ENCODE peak calls at places on chromosomes 11 and 22, in ten cellular contexts. I is Peyer's patch, R is A549, A is GM12878, Z is IMR-90, N is uterus, M is HCT116, E is spleen, T is right lobe of liver, P is H9. D is an unnamed sample.

GRCh38 chr22:32926600-32926999 is 125.1 kb downstream of the TIMP3 start:
- DNase-seq in I (no peak), R (peak; percentile 3), A (no peak), Z (peak; percentile 34), N (no peak), M (peak; percentile 21), E (no peak), T (no peak), P (peak; percentile 48), D (no peak)

GRCh38 chr11:86152006-86152862 is 83.3 kb upstream of the PICALM start:
- DNase-seq in I (no peak), R (no peak), A (no peak), Z (peak; percentile 53), N (no peak), M (no peak), E (no peak), T (no peak), P (no peak), D (no peak)

GRCh38 chr11:70524096-70524922 is 126.0 kb downstream of the CTTN start:
- DNase-seq in I (no peak), R (no peak), A (no peak), Z (peak; percentile 18), N (no peak), M (no peak), E (peak; percentile 49), T (no peak), P (no peak), D (no peak)

GRCh38 chr11:124946735-124947141 is 7.3 kb upstream of the CCDC15 start:
- DNase-seq in I (no peak), R (no peak), A (no peak), Z (peak; percentile 40), N (no peak), M (no peak), E (no peak), T (no peak), P (no peak), D (no peak)

GRCh38 chr11:5689551-5689983 is at the start of gene TRIM22:
- DNase-seq in I (peak; percentile 73), R (no peak), A (peak; percentile 92), Z (peak; percentile 71), N (peak; percentile 37), M (no peak), E (no peak), T (no peak), P (peak; percentile 52), D (no peak)

GRCh38 chr11:61680622-61681191 is 516 bp downstream of the DAGLA start:
- DNase-seq in I (no peak), R (no peak), A (no peak), Z (no peak), N (no peak), M (no peak), E (no peak), T (no peak), P (no peak), D (no peak)

GRCh38 chr11:42651654-42652053 is 660.1 kb upstream of the API5 start:
- DNase-seq in I (no peak), R (no peak), A (no peak), Z (no peak), N (no peak), M (no peak), E (no peak), T (no peak), P (no peak), D (no peak)

GRCh38 chr11:8285796-8286195 is 22.1 kb upstream of the LMO1 start:
- DNase-seq in I (no peak), R (no peak), A (no peak), Z (no peak), N (no peak), M (no peak), E (peak; percentile 43), T (peak; percentile 12), P (peak; percentile 15), D (peak; percentile 44)

GRCh38 chr11:33893711-33894401 is 2.0 kb upstream of the LMO2 start:
- DNase-seq in I (peak; percentile 45), R (no peak), A (peak; percentile 92), Z (no peak), N (no peak), M (no peak), E (peak; percentile 85), T (no peak), P (no peak), D (no peak)

GRCh38 chr22:36612458-36612857 is 83.5 kb upstream of the EIF3D start:
- DNase-seq in I (no peak), R (no peak), A (no peak), Z (peak; percentile 41), N (no peak), M (no peak), E (no peak), T (no peak), P (no peak), D (no peak)

GRCh38 chr22:16601437-16602223 is 9.0 kb upstream of the CCT8L2 start:
- DNase-seq in I (no peak), R (no peak), A (no peak), Z (no peak), N (no peak), M (no peak), E (peak; percentile 76), T (no peak), P (no peak), D (no peak)

GRCh38 chr11:47571895-47572294 is 6.5 kb downstream of the PTPMT1 start:
- DNase-seq in I (no peak), R (no peak), A (no peak), Z (peak; percentile 85), N (no peak), M (no peak), E (no peak), T (no peak), P (no peak), D (no peak)

DNA sequence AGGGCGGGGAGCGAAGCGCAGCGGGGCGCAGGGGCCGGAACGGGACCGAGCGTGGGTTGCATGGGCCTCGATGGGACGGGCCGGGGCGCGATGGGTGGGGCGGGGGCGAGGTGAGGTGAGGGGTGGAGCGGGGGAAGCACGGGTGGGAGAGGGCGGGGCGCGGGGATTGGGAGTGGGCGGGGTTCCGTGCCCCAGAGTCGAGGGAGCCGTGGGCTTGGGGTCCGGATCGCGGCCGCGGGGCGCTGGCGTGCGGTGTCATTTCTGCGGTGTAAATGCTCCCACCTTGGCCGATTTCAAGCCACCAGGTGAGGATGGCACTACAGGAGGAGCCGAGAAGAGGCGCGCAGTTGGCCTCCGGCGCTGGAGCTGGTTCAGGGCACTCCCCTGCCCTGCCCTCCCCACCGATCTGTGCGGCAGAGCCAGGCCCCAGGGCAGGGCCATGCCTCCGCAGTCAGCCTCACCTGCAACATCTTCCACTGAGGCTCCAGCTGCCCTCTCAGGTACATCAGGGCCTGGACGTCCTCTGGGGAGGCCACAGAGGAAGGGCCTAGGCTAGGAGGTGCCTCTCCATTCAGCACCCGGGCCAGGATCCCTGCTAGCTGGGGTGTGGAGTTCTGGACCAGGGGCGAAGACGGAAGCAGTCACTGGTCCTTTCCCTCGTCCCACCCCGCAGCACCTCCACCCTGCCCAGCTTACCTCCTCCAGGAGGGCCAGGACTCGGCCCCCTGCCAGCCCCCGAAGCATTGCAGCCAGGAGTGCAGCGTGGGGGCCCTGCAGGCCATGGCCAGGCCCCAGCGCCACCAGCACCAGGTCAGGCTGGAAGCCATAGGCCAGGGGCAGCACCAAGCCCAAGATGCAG is 620 bp upstream of the TUBGCP6 start:
- DNase-seq in I (no peak), R (no peak), A (no peak), Z (no peak), N (no peak), M (no peak), E (peak; percentile 84), T (no peak), P (no peak), D (no peak)
- H3K4me1 ChIP-seq in I (peaks cover 47% of the 10 kb centered on the region), R (peaks cover 25% of the 10 kb centered on the region), A (peaks cover 28% of the 10 kb centered on the region), Z (peaks cover 17% of the 10 kb centered on the region), N (peaks cover 8% of the 10 kb centered on the region), M (peaks cover 30% of the 10 kb centered on the region), E (peaks cover 92% of the 10 kb centered on the region), T (no peaks in the 10 kb centered on the region), P (no peaks in the 10 kb centered on the region), D (peaks cover 46% of the 10 kb centered on the region)

DNA sequence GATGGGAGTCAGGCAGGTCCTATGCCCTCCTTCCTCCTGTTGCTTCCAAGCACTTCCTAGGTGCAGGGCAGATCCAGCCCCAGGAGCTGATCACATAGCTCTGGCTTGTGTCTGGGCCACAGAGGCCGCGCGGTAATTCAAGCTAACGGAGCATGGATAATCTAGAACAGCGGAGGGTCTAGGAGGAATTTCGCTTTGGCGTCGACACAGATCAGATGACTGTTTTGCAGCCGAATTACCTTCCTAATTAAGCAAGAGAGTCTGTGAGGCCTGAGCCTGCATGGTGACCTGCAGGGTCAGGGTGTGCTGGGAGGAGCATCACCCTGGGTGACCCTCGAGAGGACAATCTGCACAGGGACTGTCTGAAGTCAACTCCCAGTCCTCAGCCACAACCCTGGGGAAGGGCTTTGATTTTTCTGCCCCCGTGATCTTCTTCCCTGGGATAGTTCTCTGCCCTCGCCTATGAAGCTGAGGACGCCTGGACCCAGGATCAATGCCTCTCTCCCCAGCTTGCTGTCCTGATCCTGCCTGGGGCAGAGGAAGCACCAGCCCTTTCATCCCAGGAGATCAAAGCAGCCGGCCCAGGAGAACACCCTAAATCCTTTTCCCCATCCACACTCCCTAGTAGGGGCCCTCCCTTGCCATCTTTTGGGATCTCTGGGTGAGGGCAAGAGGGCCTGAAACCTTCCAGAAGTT is 11.0 kb downstream of the NECTIN1 start:
- DNase-seq in I (no peak), R (no peak), A (no peak), Z (no peak), N (no peak), M (no peak), E (no peak), T (no peak), P (no peak), D (no peak)
- H3K4me1 ChIP-seq in I (no peaks in the 10 kb centered on the region), R (peaks cover 10% of the 10 kb centered on the region), A (peaks cover 8% of the 10 kb centered on the region), Z (no peaks in the 10 kb centered on the region), N (no peaks in the 10 kb centered on the region), M (peaks cover 8% of the 10 kb centered on the region), E (peaks cover 13% of the 10 kb centered on the region), T (no peaks in the 10 kb centered on the region), P (peaks cover 6% of the 10 kb centered on the region), D (no peaks in the 10 kb centered on the region)

GRCh38 chr11:37929100-37929649 is 1331.1 kb upstream of the RAG2 start:
- DNase-seq in I (no peak), R (no peak), A (no peak), Z (no peak), N (no peak), M (no peak), E (no peak), T (no peak), P (no peak), D (no peak)
- H3K4me1 ChIP-seq in I (no peaks in the 10 kb centered on the region), R (no peaks in the 10 kb centered on the region), A (no peaks in the 10 kb centered on the region), Z (no peaks in the 10 kb centered on the region), N (no peaks in the 10 kb centered on the region), M (no peaks in the 10 kb centered on the region), E (no peaks in the 10 kb centered on the region), T (no peaks in the 10 kb centered on the region), P (no peaks in the 10 kb centered on the region), D (no peaks in the 10 kb centered on the region)

DNA sequence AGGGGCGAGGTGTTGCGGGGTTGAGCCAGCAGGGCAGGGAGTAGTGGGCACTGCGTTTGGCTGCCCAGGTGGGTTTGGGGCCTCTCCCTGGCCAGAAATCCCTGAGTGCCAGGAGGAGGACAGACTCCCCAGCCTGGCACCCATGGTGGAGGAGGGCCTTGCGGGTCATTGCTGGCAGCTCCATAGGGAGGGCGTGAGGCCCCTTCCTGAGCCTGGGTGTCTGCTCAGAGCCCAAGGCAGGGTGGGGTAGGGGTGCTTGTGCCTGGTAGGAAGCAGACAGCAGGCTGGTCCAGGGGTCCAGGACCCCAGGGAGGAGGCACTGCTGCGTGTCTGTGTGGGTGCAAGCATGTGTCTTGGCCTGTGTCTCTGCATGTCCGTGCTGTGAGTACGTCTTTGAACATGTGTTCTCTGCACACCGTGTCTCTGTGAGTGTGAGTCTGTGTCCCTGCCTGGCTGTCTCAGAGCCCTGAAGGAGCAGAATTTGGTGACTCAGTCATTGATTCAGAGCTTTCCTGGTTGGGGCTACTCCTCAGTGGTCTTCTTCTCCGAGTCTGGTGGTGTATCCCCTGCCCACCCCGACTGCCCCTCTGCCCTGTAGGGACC is 3.9 kb downstream of the TSPAN4 start:
- DNase-seq in I (no peak), R (no peak), A (no peak), Z (peak; percentile 53), N (no peak), M (no peak), E (no peak), T (no peak), P (no peak), D (no peak)
- H3K4me1 ChIP-seq in I (peaks cover 43% of the 10 kb centered on the region), R (peaks cover 59% of the 10 kb centered on the region), A (peaks cover 8% of the 10 kb centered on the region), Z (peaks cover 42% of the 10 kb centered on the region), N (peaks cover 10% of the 10 kb centered on the region), M (peaks cover 17% of the 10 kb centered on the region), E (peaks cover 85% of the 10 kb centered on the region), T (no peaks in the 10 kb centered on the region), P (peaks cover 2% of the 10 kb centered on the region), D (peaks cover 80% of the 10 kb centered on the region)

D was measured in sigmoid colon.